ENCODE peak calls at places on chromosomes 1 and 21, in ten cellular contexts. One of them, this sample, is unnamed.

GRCh38 chr1:172855841-172856382 is 194.8 kb downstream of the TNFSF18 start:
- DNase-seq in lower lobe of right lung: no peak
- DNase-seq in tibial artery: no peak
- DNase-seq in A673: no peak
- DNase-seq in cardiac fibroblast: no peak
- DNase-seq in heart right ventricle: no peak
- DNase-seq in body of pancreas: no peak
- DNase-seq in uterus: no peak
- DNase-seq in stomach: no peak
- DNase-seq in foreskin fibroblast: no peak
- DNase-seq in this sample: no peak

GRCh38 chr1:10900265-10900651 is 103.8 kb upstream of the CASZ1 start:
- DNase-seq in tibial artery: no peak
- DNase-seq in uterus: no peak
- DNase-seq in A673: no peak
- DNase-seq in stomach: no peak
- DNase-seq in foreskin fibroblast: no peak
- DNase-seq in cardiac fibroblast: no peak
- DNase-seq in heart right ventricle: no peak
- DNase-seq in lower lobe of right lung: no peak
- DNase-seq in body of pancreas: no peak
- DNase-seq in this sample: no peak

GRCh38 chr1:6360517-6360916 is 33.0 kb downstream of the ACOT7 start:
- DNase-seq in uterus: no peak
- DNase-seq in lower lobe of right lung: no peak
- DNase-seq in heart right ventricle: no peak
- DNase-seq in body of pancreas: no peak
- DNase-seq in stomach: no peak
- DNase-seq in tibial artery: no peak
- DNase-seq in foreskin fibroblast: no peak
- DNase-seq in A673: no peak
- DNase-seq in cardiac fibroblast: no peak
- DNase-seq in this sample: no peak

GRCh38 chr1:10880063-10880462 is 83.6 kb upstream of the CASZ1 start:
- DNase-seq in foreskin fibroblast: no peak
- DNase-seq in A673: no peak
- DNase-seq in body of pancreas: no peak
- DNase-seq in lower lobe of right lung: no peak
- DNase-seq in tibial artery: no peak
- DNase-seq in uterus: no peak
- DNase-seq in stomach: no peak
- DNase-seq in heart right ventricle: no peak
- DNase-seq in cardiac fibroblast: no peak
- DNase-seq in this sample: no peak

GRCh38 chr21:34702341-34702807 is 33.6 kb downstream of the CLIC6 start:
- DNase-seq in A673: no peak
- DNase-seq in tibial artery: peak; percentile 83
- DNase-seq in stomach: peak; percentile 26
- DNase-seq in body of pancreas: no peak
- DNase-seq in cardiac fibroblast: peak; percentile 75
- DNase-seq in uterus: peak; percentile 23
- DNase-seq in foreskin fibroblast: peak; percentile 86
- DNase-seq in lower lobe of right lung: no peak
- DNase-seq in heart right ventricle: no peak
- DNase-seq in this sample: peak; percentile 88

GRCh38 chr1:48493970-48494769 is 22.2 kb upstream of the SPATA6 start:
- DNase-seq in cardiac fibroblast: peak; percentile 94
- DNase-seq in uterus: no peak
- DNase-seq in foreskin fibroblast: peak; percentile 95
- DNase-seq in stomach: no peak
- DNase-seq in A673: peak; percentile 84
- DNase-seq in heart right ventricle: no peak
- DNase-seq in lower lobe of right lung: no peak
- DNase-seq in body of pancreas: peak; percentile 23
- DNase-seq in tibial artery: no peak
- DNase-seq in this sample: no peak

GRCh38 chr1:156524481-156524869 is 23.9 kb upstream of the MEF2D start:
- DNase-seq in tibial artery: no peak
- DNase-seq in heart right ventricle: no peak
- DNase-seq in foreskin fibroblast: no peak
- DNase-seq in stomach: no peak
- DNase-seq in body of pancreas: no peak
- DNase-seq in uterus: no peak
- DNase-seq in A673: no peak
- DNase-seq in lower lobe of right lung: no peak
- DNase-seq in cardiac fibroblast: no peak
- DNase-seq in this sample: no peak

GRCh38 chr1:81126989-81127571 is 673.7 kb upstream of the ADGRL2 start:
- DNase-seq in uterus: no peak
- DNase-seq in body of pancreas: peak; percentile 12
- DNase-seq in tibial artery: no peak
- DNase-seq in lower lobe of right lung: no peak
- DNase-seq in stomach: no peak
- DNase-seq in foreskin fibroblast: peak; percentile 63
- DNase-seq in heart right ventricle: no peak
- DNase-seq in cardiac fibroblast: peak; percentile 60
- DNase-seq in A673: peak; percentile 19
- DNase-seq in this sample: no peak

GRCh38 chr1:180863158-180863775 is 49.4 kb upstream of the KIAA1614 start:
- DNase-seq in heart right ventricle: no peak
- DNase-seq in cardiac fibroblast: peak; percentile 79
- DNase-seq in uterus: peak; percentile 18
- DNase-seq in A673: peak; percentile 75
- DNase-seq in body of pancreas: peak; percentile 24
- DNase-seq in foreskin fibroblast: peak; percentile 79
- DNase-seq in tibial artery: no peak
- DNase-seq in lower lobe of right lung: no peak
- DNase-seq in stomach: no peak
- DNase-seq in this sample: no peak

GRCh38 chr1:165481820-165482532 is 37.0 kb upstream of the RXRG start:
- DNase-seq in lower lobe of right lung: no peak
- DNase-seq in cardiac fibroblast: peak; percentile 90
- DNase-seq in body of pancreas: no peak
- DNase-seq in stomach: peak; percentile 26
- DNase-seq in A673: peak; percentile 63
- DNase-seq in foreskin fibroblast: peak; percentile 92
- DNase-seq in heart right ventricle: no peak
- DNase-seq in uterus: peak; percentile 32
- DNase-seq in tibial artery: no peak
- DNase-seq in this sample: no peak

GRCh38 chr1:150627821-150628410 is 1.5 kb downstream of the ENSA start:
- DNase-seq in lower lobe of right lung: no peak
- DNase-seq in stomach: no peak
- DNase-seq in foreskin fibroblast: no peak
- DNase-seq in heart right ventricle: no peak
- DNase-seq in tibial artery: no peak
- DNase-seq in A673: no peak
- DNase-seq in uterus: no peak
- DNase-seq in cardiac fibroblast: no peak
- DNase-seq in body of pancreas: no peak
- DNase-seq in this sample: no peak

GRCh38 chr1:42934541-42935312 is 23.9 kb downstream of the SLC2A1 start:
- DNase-seq in heart right ventricle: no peak
- DNase-seq in uterus: peak; percentile 4
- DNase-seq in stomach: no peak
- DNase-seq in tibial artery: peak; percentile 58
- DNase-seq in A673: no peak
- DNase-seq in body of pancreas: no peak
- DNase-seq in cardiac fibroblast: no peak
- DNase-seq in lower lobe of right lung: no peak
- DNase-seq in foreskin fibroblast: no peak
- DNase-seq in this sample: peak; percentile 65

GRCh38 chr1:27403065-27403726 is 10.8 kb downstream of the GPR3 start:
- DNase-seq in uterus: peak; percentile 78
- DNase-seq in cardiac fibroblast: peak; percentile 68
- DNase-seq in body of pancreas: peak; percentile 34
- DNase-seq in A673: no peak
- DNase-seq in heart right ventricle: peak; percentile 73
- DNase-seq in foreskin fibroblast: peak; percentile 89
- DNase-seq in lower lobe of right lung: no peak
- DNase-seq in stomach: no peak
- DNase-seq in tibial artery: peak; percentile 91
- DNase-seq in this sample: no peak
- H3K4me3 ChIP-seq in uterus: no peak overlapping the region
- H3K4me3 ChIP-seq in cardiac fibroblast: no peak overlapping the region
- H3K4me3 ChIP-seq in body of pancreas: no peak overlapping the region
- H3K4me3 ChIP-seq in A673: no peak overlapping the region
- H3K4me3 ChIP-seq in heart right ventricle: no peak overlapping the region
- H3K4me3 ChIP-seq in foreskin fibroblast: no peak overlapping the region
- H3K4me3 ChIP-seq in lower lobe of right lung: no peak overlapping the region
- H3K4me3 ChIP-seq in stomach: no peak overlapping the region
- H3K4me3 ChIP-seq in tibial artery: peak overlapping the region; percentile 23
- H3K4me3 ChIP-seq in this sample: peak overlapping the region; percentile 37

GRCh38 chr1:162878000-162878596 is 17.1 kb upstream of the CCDC190 start:
- DNase-seq in cardiac fibroblast: peak; percentile 94
- DNase-seq in lower lobe of right lung: no peak
- DNase-seq in heart right ventricle: peak; percentile 22
- DNase-seq in tibial artery: peak; percentile 76
- DNase-seq in stomach: peak; percentile 74
- DNase-seq in foreskin fibroblast: peak; percentile 92
- DNase-seq in uterus: no peak
- DNase-seq in body of pancreas: peak; percentile 52
- DNase-seq in A673: peak; percentile 87
- DNase-seq in this sample: no peak
- TF ChIP-seq CTCF in cardiac fibroblast: peak; percentile 76
- TF ChIP-seq CTCF in lower lobe of right lung: peak; percentile 61
- TF ChIP-seq CTCF in heart right ventricle: peak; percentile 79
- TF ChIP-seq CTCF in tibial artery: peak; percentile 75
- TF ChIP-seq CTCF in stomach: no peak
- TF ChIP-seq CTCF in foreskin fibroblast: peak; percentile 65
- TF ChIP-seq CTCF in uterus: peak; percentile 60
- TF ChIP-seq CTCF in body of pancreas: no peak
- TF ChIP-seq CTCF in A673: peak; percentile 91
- TF ChIP-seq CTCF in this sample: peak; percentile 66

GRCh38 chr1:84971957-84972356 is 25.0 kb downstream of the MCOLN2 start:
- DNase-seq in foreskin fibroblast: no peak
- DNase-seq in uterus: no peak
- DNase-seq in heart right ventricle: no peak
- DNase-seq in lower lobe of right lung: no peak
- DNase-seq in stomach: no peak
- DNase-seq in cardiac fibroblast: no peak
- DNase-seq in tibial artery: no peak
- DNase-seq in A673: no peak
- DNase-seq in body of pancreas: no peak
- DNase-seq in this sample: no peak
- H3K4me3 ChIP-seq in foreskin fibroblast: no peak overlapping the region
- H3K4me3 ChIP-seq in uterus: no peak overlapping the region
- H3K4me3 ChIP-seq in heart right ventricle: no peak overlapping the region
- H3K4me3 ChIP-seq in lower lobe of right lung: no peak overlapping the region
- H3K4me3 ChIP-seq in stomach: no peak overlapping the region
- H3K4me3 ChIP-seq in cardiac fibroblast: no peak overlapping the region
- H3K4me3 ChIP-seq in tibial artery: no peak overlapping the region
- H3K4me3 ChIP-seq in A673: no peak overlapping the region
- H3K4me3 ChIP-seq in body of pancreas: no peak overlapping the region
- H3K4me3 ChIP-seq in this sample: no peak overlapping the region

GRCh38 chr21:18801468-18801867 is 397.9 kb upstream of the TMPRSS15 start:
- DNase-seq in foreskin fibroblast: no peak
- DNase-seq in lower lobe of right lung: no peak
- DNase-seq in tibial artery: no peak
- DNase-seq in uterus: no peak
- DNase-seq in A673: no peak
- DNase-seq in heart right ventricle: no peak
- DNase-seq in stomach: peak; percentile 27
- DNase-seq in body of pancreas: no peak
- DNase-seq in cardiac fibroblast: no peak
- DNase-seq in this sample: no peak
- TF ChIP-seq CTCF in foreskin fibroblast: no peak
- TF ChIP-seq CTCF in lower lobe of right lung: no peak
- TF ChIP-seq CTCF in tibial artery: peak; percentile 10
- TF ChIP-seq CTCF in uterus: no peak
- TF ChIP-seq CTCF in A673: no peak
- TF ChIP-seq CTCF in heart right ventricle: peak; percentile 51
- TF ChIP-seq CTCF in stomach: no peak
- TF ChIP-seq CTCF in body of pancreas: no peak
- TF ChIP-seq CTCF in cardiac fibroblast: no peak
- TF ChIP-seq CTCF in this sample: no peak